ENCODE peak calls at places on chromosome 13, in nine cellular contexts. Z is pancreas, S is neural progenitor cell, J is aorta, Q is upper lobe of right lung, L is PC-3, U is endodermal cell, W is tibial artery, P is cardiac muscle cell. K is an unnamed sample. For H3K4me1, the result is how much of the 10 kb centered on the place peaks cover.

GRCh38 chr13:79658333-79658975 is 177.5 kb downstream of the NDFIP2 start:
- DNase-seq in Z (no peak), S (peak), J (no peak), Q (no peak), L (no peak), U (no peak), W (no peak), P (peak), K (peak)

GRCh38 chr13:23384111-23384510 is 49.4 kb downstream of the SACS start:
- DNase-seq in Z (no peak), S (no peak), J (no peak), Q (no peak), L (peak), U (no peak), W (no peak), P (no peak), K (no peak)

GRCh38 chr13:103178986-103179695 is 112.9 kb upstream of the SLC10A2 start:
- DNase-seq in Z (no peak), S (no peak), J (no peak), Q (no peak), L (no peak), U (no peak), W (no peak), P (no peak), K (no peak)

GRCh38 chr13:43767351-43767901 is 19.3 kb downstream of the ENOX1 start:
- DNase-seq in Z (no peak), S (no peak), J (no peak), Q (no peak), L (no peak), U (no peak), W (peak), P (peak), K (peak)

GRCh38 chr13:18951412-18951811 is 230.2 kb downstream of the TUBA3C start:
- DNase-seq in Z (peak), S (no peak), J (peak), Q (peak), L (no peak), U (no peak), W (no peak), P (no peak), K (no peak)

GRCh38 chr13:95535243-95535642 is 17.3 kb upstream of the CLDN10 start:
- DNase-seq in Z (no peak), S (no peak), J (no peak), Q (no peak), L (peak), U (no peak), W (no peak), P (no peak), K (no peak)

GRCh38 chr13:28049215-28049614 is 51.2 kb downstream of the FLT3 start:
- DNase-seq in Z (no peak), S (no peak), J (no peak), Q (no peak), L (no peak), U (no peak), W (no peak), P (no peak), K (no peak)

GRCh38 chr13:60066206-60066605 is 97.5 kb downstream of the DIAPH3 start:
- DNase-seq in Z (no peak), S (no peak), J (no peak), Q (no peak), L (no peak), U (no peak), W (no peak), P (no peak), K (no peak)

GRCh38 chr13:46666727-46667456 is 113.9 kb downstream of the LRCH1 start:
- DNase-seq in Z (no peak), S (peak), J (peak), Q (no peak), L (no peak), U (peak), W (no peak), P (peak), K (peak)
- H3K4me1 ChIP-seq in Z (under half), S (under half), J (under half), Q (under half), L (under half), U (under half), W (under half), P (half or more), K (half or more)

GRCh38 chr13:50250403-50250802 is 235.2 kb downstream of the KCNRG start:
- DNase-seq in Z (no peak), S (no peak), J (no peak), Q (no peak), L (no peak), U (no peak), W (no peak), P (no peak), K (no peak)
- H3K4me1 ChIP-seq in Z (under half), S (under half), J (under half), Q (under half), L (under half), U (under half), W (under half), P (under half), K (under half)

GRCh38 chr13:40933508-40933907 is 85.6 kb downstream of the ELF1 start:
- DNase-seq in Z (no peak), S (no peak), J (no peak), Q (no peak), L (no peak), U (no peak), W (no peak), P (no peak), K (no peak)
- H3K4me1 ChIP-seq in Z (under half), S (under half), J (under half), Q (under half), L (under half), U (under half), W (under half), P (under half), K (under half)

GRCh38 chr13:33227927-33228644 is 57.5 kb downstream of the STARD13 start:
- DNase-seq in Z (no peak), S (no peak), J (no peak), Q (no peak), L (no peak), U (no peak), W (no peak), P (no peak), K (no peak)
- H3K4me1 ChIP-seq in Z (under half), S (under half), J (under half), Q (under half), L (under half), U (under half), W (under half), P (under half), K (under half)

DNA sequence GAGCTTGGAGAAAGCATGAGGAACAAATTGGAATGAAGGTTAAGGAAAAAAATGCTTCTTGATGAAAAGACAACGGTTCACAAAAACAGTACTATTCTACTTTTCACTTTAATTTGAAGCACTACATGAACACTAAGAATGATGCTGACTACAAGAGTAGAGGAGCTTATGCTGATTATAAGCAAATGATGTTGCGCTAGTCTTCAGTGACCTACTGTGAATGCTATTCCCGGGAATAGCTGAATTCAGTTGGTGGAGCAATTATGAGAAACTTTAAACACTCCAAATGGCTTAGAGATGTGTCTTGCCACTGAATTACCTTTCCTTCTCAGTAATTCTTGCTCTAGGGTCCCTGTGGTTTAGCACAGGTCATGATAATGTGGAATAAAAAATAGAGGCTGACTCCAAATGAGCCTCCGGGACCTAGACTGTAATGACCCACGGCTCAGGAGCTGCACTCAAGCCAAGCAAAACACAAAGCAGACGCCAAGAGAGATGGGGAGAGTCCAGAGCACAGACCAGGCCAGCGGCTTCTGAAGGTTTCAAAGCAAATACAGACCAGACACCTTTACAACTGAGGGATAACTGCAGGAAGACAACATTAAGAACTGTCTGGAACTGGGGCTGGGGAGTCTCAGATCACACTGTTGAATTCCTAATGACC is 124.7 kb downstream of the RGCC start:
- DNase-seq in Z (no peak), S (no peak), J (no peak), Q (no peak), L (no peak), U (no peak), W (no peak), P (no peak), K (no peak)
- H3K4me1 ChIP-seq in Z (under half), S (under half), J (under half), Q (under half), L (under half), U (under half), W (under half), P (under half), K (under half)

GRCh38 chr13:98488736-98489135 is 88.2 kb downstream of the STK24 start:
- DNase-seq in Z (no peak), S (no peak), J (no peak), Q (no peak), L (no peak), U (no peak), W (no peak), P (no peak), K (no peak)

GRCh38 chr13:98486412-98486811 is 90.5 kb downstream of the STK24 start:
- DNase-seq in Z (no peak), S (no peak), J (no peak), Q (no peak), L (no peak), U (peak), W (no peak), P (no peak), K (no peak)

GRCh38 chr13:98487522-98487921 is 89.4 kb downstream of the STK24 start:
- DNase-seq in Z (no peak), S (no peak), J (no peak), Q (no peak), L (no peak), U (peak), W (no peak), P (no peak), K (no peak)

GRCh38 chr13:98485561-98485960 is 91.3 kb downstream of the STK24 start:
- DNase-seq in Z (no peak), S (no peak), J (no peak), Q (no peak), L (no peak), U (peak), W (no peak), P (no peak), K (no peak)

GRCh38 chr13:98487016-98487415 is 89.9 kb downstream of the STK24 start:
- DNase-seq in Z (no peak), S (no peak), J (no peak), Q (no peak), L (no peak), U (peak), W (no peak), P (no peak), K (no peak)
- H3K4me1 ChIP-seq in Z (under half), S (half or more), J (under half), Q (half or more), L (under half), U (under half), W (half or more), P (half or more), K (half or more)

GRCh38 chr13:99055286-99056073 is 77.6 kb upstream of the DOCK9 start:
- DNase-seq in Z (no peak), S (peak), J (no peak), Q (no peak), L (no peak), U (no peak), W (no peak), P (no peak), K (no peak)
- H3K4me1 ChIP-seq in Z (under half), S (under half), J (under half), Q (under half), L (under half), U (under half), W (under half), P (under half), K (under half)

DNA sequence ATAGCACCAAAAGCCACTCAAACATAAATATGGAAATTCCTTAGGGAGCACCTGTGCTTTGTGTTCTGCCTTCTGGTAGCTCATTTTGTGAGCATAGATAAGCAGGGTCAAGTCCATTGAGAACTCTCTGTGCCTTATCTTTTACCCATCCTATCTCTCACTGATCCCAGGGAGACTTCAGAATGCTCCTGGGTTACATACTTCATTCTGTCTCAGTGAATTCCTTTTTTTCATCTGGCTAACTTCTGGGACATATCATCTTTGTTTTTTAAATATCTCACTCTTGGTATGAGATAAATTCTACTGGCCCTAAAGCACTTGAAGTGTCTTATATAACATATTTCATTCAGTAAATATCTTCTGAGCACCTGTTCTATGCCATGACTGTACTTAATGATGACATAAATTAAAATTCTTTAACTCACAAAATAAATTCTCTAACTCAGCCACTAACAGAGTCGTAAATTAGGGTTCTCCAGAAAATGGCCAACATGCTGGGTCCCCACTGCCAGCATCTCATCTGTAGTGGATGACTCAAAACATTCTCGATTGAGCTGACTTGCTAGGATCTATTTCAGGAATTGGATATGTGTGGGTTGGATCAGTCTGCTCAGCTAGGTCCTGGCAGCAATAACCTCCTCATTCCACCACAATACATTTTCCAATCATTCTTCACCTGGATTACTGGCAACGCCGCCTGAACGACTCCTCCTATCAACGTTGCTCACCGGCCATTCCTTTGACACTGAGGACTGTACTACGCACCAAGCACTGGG is 170.2 kb downstream of the FOXO1 start:
- DNase-seq in Z (no peak), S (no peak), J (no peak), Q (no peak), L (no peak), U (no peak), W (no peak), P (no peak), K (no peak)
- H3K4me1 ChIP-seq in Z (under half), S (under half), J (under half), Q (under half), L (under half), U (under half), W (under half), P (under half), K (under half)

GRCh38 chr13:99984134-99984462 is 2.5 kb downstream of the ZIC2 start:
- DNase-seq in Z (no peak), S (peak), J (no peak), Q (no peak), L (no peak), U (no peak), W (no peak), P (peak), K (no peak)
- H3K4me1 ChIP-seq in Z (under half), S (under half), J (under half), Q (under half), L (under half), U (under half), W (half or more), P (under half), K (under half)

K was measured in heart right ventricle.